ENCODE peak calls at places on chromosomes 1 and 21, in four cellular contexts. Z is naive thymus-derived CD4-positive, alpha-beta T cell; M is CD4-positive, CD25-positive, alpha-beta regulatory T cell; G is psoas muscle. E is an unnamed sample.

GRCh38 chr1:211638246-211638645 is 37.2 kb downstream of the NEK2 start:
- DNase-seq in Z (no peak), M (no peak), G (no peak), E (no peak)

GRCh38 chr1:111848852-111849545 is 93.3 kb downstream of the DDX20 start:
- DNase-seq in Z (no peak), M (no peak), G (no peak), E (no peak)

GRCh38 chr1:114585221-114585620 is 3.8 kb upstream of the BCAS2 start:
- DNase-seq in Z (no peak), M (no peak), G (no peak), E (no peak)

GRCh38 chr1:197909346-197909745 is 6.9 kb downstream of the C1orf53 start:
- DNase-seq in Z (no peak), M (no peak), G (no peak), E (no peak)

GRCh38 chr21:25515484-25516405 is 91.5 kb downstream of the MRPL39 start:
- DNase-seq in Z (no peak), M (no peak), G (no peak), E (no peak)

GRCh38 chr1:93079685-93080141 is 630 bp downstream of the MTF2 start:
- DNase-seq in Z (peak; percentile 26), M (peak; percentile 41), G (peak; percentile 56), E (peak; percentile 33)

GRCh38 chr1:84037758-84038611 is 39.1 kb upstream of the TTLL7 start:
- DNase-seq in Z (no peak), M (no peak), G (no peak), E (no peak)

GRCh38 chr1:156295391-156295947 is at the start of gene GLMP:
- DNase-seq in Z (peak; percentile 68), M (peak; percentile 86), G (peak; percentile 83), E (peak; percentile 64)

GRCh38 chr1:74964508-74964907 is 169.7 kb upstream of the LHX8 start:
- DNase-seq in Z (no peak), M (no peak), G (no peak), E (no peak)

GRCh38 chr1:204206121-204206520 is 7.7 kb downstream of the GOLT1A start:
- DNase-seq in Z (no peak), M (no peak), G (no peak), E (no peak)

GRCh38 chr1:219495737-219496408 is 117.0 kb downstream of the ZC3H11B start:
- DNase-seq in Z (no peak), M (no peak), G (no peak), E (no peak)

GRCh38 chr21:21682172-21682571 is 684.0 kb downstream of the NCAM2 start:
- DNase-seq in Z (no peak), M (no peak), G (no peak), E (no peak)

GRCh38 chr1:98044766-98045165 is 123.9 kb upstream of the DPYD start:
- DNase-seq in Z (no peak), M (no peak), G (no peak), E (no peak)

GRCh38 chr1:26358411-26359384 is 4.8 kb upstream of the CRYBG2 start:
- DNase-seq in Z (peak; percentile 88), M (peak; percentile 71), G (no peak), E (no peak)

GRCh38 chr1:203299180-203299579 is 6.1 kb upstream of the BTG2 start:
- DNase-seq in Z (no peak), M (no peak), G (no peak), E (no peak)

GRCh38 chr1:202685671-202686070 is 24.6 kb downstream of the SYT2 start:
- DNase-seq in Z (no peak), M (no peak), G (no peak), E (no peak)

GRCh38 chr1:180248731-180249681 is 18.9 kb downstream of the LHX4 start:
- DNase-seq in Z (no peak), M (peak; percentile 22), G (peak; percentile 44), E (no peak)

GRCh38 chr1:160169553-160170399 is 18.4 kb downstream of the ATP1A4 start:
- DNase-seq in Z (no peak), M (peak; percentile 20), G (no peak), E (no peak)

GRCh38 chr1:190452272-190452848 is 25.3 kb downstream of the BRINP3 start:
- DNase-seq in Z (no peak), M (no peak), G (no peak), E (no peak)

GRCh38 chr1:87279201-87279860 is 49.3 kb upstream of the LMO4 start:
- DNase-seq in Z (no peak), M (no peak), G (peak; percentile 56), E (peak; percentile 41)

GRCh38 chr1:191963781-191964455 is 194.3 kb upstream of the RGS18 start:
- DNase-seq in Z (no peak), M (no peak), G (no peak), E (no peak)

GRCh38 chr1:212074313-212074712 is 38.8 kb downstream of the DTL start:
- DNase-seq in Z (no peak), M (no peak), G (no peak), E (no peak)

GRCh38 chr1:159783724-159784123 is 3.0 kb downstream of the DUSP23 start:
- DNase-seq in Z (no peak), M (no peak), G (no peak), E (no peak)

GRCh38 chr1:201828451-201828819 is 522 bp upstream of the IPO9 start:
- DNase-seq in Z (no peak), M (no peak), G (no peak), E (no peak)

GRCh38 chr1:27410709-27411108 is 18.3 kb downstream of the GPR3 start:
- DNase-seq in Z (no peak), M (no peak), G (no peak), E (no peak)

GRCh38 chr1:68600049-68600661 is 103.3 kb upstream of the DEPDC1 start:
- DNase-seq in Z (no peak), M (no peak), G (no peak), E (no peak)

GRCh38 chr1:203317429-203318228 is 12.3 kb downstream of the BTG2 start:
- DNase-seq in Z (no peak), M (no peak), G (no peak), E (no peak)

GRCh38 chr1:79694241-79694640 is 687.7 kb upstream of the ADGRL4 start:
- DNase-seq in Z (no peak), M (no peak), G (no peak), E (no peak)

GRCh38 chr1:21308847-21309652 is 18.8 kb upstream of the ECE1 start:
- DNase-seq in Z (no peak), M (no peak), G (no peak), E (no peak)

GRCh38 chr1:232196042-232196441 is 433.9 kb downstream of the SIPA1L2 start:
- DNase-seq in Z (no peak), M (no peak), G (no peak), E (no peak)

GRCh38 chr1:225943582-225943981 is 2.6 kb upstream of the LEFTY2 start:
- DNase-seq in Z (no peak), M (no peak), G (no peak), E (no peak)

GRCh38 chr1:225940385-225941151 is 452 bp downstream of the LEFTY2 start:
- DNase-seq in Z (no peak), M (no peak), G (no peak), E (no peak)

GRCh38 chr1:225942574-225942973 is 1.6 kb upstream of the LEFTY2 start:
- DNase-seq in Z (no peak), M (no peak), G (no peak), E (no peak)

GRCh38 chr1:225941949-225942222 is 866 bp upstream of the LEFTY2 start:
- DNase-seq in Z (no peak), M (no peak), G (no peak), E (no peak)

DNA sequence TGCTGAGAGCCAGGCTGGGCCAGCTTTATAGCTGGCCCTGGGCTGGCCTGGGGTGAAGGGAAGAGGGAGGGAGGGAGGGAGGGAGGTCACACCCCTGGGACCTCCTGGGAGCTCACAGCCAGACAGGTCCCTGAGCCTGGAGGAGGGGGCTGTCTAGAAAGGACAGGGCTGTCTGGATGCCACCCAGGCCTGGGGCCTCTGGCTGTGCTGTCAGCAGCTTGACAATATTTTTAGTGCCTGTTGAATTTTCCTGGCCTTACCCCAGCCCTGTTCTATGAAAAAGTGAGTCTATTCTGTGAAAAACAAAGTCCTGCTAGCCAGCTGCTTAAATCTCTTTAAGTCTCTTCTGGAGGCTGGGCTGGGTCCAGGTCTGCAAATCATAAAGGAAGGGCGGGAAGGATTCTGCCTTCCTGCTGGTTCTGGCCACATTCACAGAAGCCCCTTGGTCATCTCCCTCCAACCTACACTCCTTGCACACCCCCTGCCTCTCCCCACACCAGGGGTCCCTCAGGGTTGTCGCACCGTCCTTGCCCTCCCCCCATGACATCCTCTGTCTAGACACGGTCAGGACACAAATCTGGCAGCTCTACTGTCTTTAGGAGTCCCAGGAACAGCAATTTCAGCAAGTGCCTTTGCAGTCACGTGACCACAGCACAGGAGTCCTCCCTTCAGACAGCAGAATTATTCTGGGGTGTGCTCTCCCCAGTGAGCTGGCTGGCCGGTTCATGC is at the start of gene LEFTY2:
- DNase-seq in Z (no peak), M (no peak), G (no peak), E (peak; percentile 31)
- H3K4me3 ChIP-seq in Z (no peak within 1 kb of the TSS), M (no peak within 1 kb of the TSS), G (no peak within 1 kb of the TSS), E (no peak within 1 kb of the TSS)

DNA sequence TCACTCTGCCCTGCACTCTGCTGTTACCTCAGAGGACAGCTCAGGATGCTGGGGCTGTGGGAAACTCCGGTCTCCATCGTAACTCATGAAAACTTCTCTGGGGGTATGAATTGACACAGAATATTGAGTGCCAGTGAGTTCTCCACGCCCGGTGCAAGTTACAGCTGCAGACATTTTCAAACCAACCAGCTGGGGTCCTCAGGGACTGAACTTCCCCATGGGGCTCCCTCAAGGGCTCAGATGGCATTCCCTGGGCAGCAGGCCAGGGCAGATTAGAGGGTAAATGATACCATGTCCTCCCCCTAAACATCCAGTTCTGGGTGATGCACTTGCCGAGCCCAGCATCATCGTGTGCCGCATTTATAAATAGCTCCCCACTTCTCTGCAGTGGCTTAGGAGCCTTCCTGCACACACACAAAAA is 27.8 kb upstream of the CCSAP start:
- DNase-seq in Z (no peak), M (no peak), G (peak; percentile 92), E (peak; percentile 63)
- H3K4me3 ChIP-seq in Z (no peak overlapping the region), M (no peak overlapping the region), G (no peak overlapping the region), E (no peak overlapping the region)

GRCh38 chr1:23953020-23953419 is 6.6 kb upstream of the PNRC2 start:
- DNase-seq in Z (no peak), M (no peak), G (no peak), E (no peak)

GRCh38 chr1:23959461-23960290 is at the start of gene PNRC2:
- DNase-seq in Z (peak; percentile 96), M (peak; percentile 98), G (peak; percentile 98), E (peak; percentile 96)

GRCh38 chr1:23960291-23960718 is 677 bp downstream of the PNRC2 start:
- DNase-seq in Z (peak; percentile 31), M (no peak), G (no peak), E (no peak)

GRCh38 chr1:23958810-23959460 is 693 bp upstream of the PNRC2 start:
- DNase-seq in Z (peak; percentile 96), M (peak; percentile 99), G (peak; percentile 89), E (peak; percentile 73)

GRCh38 chr1:23957096-23957495 is 2.5 kb upstream of the PNRC2 start:
- DNase-seq in Z (no peak), M (no peak), G (no peak), E (peak; percentile 29)
- H3K4me3 ChIP-seq in Z (no peak overlapping the region), M (no peak overlapping the region), G (no peak overlapping the region), E (no peak overlapping the region)

GRCh38 chr21:43893536-43894205 is 28.6 kb downstream of the AGPAT3 start:
- DNase-seq in Z (no peak), M (peak; percentile 53), G (no peak), E (no peak)
- H3K4me3 ChIP-seq in Z (peak overlapping the region; percentile 44), M (peak overlapping the region; percentile 83), G (no peak overlapping the region), E (no peak overlapping the region)

GRCh38 chr1:183812686-183813569 is 8.0 kb downstream of the RGL1 start:
- DNase-seq in Z (no peak), M (no peak), G (no peak), E (no peak)
- H3K4me3 ChIP-seq in Z (no peak overlapping the region), M (no peak overlapping the region), G (no peak overlapping the region), E (no peak overlapping the region)